ENCODE peak calls at places on chromosomes 6 and 20, in four cellular contexts. U is right lobe of liver; T is body of pancreas; L is activated CD8-positive, alpha-beta memory T cell treated with anti-CD3 and anti-CD28 coated beads, Interleukin-2, amount 10 ng/mL, durations not matched to agents 7 days and 5 days. I is an unnamed sample.
A peak's percentile ranks its signal among the peaks of the same experiment; 100 is the strongest.

GRCh38 chr6:101845172-101845571 is 451.7 kb downstream of the GRIK2 start:
- ATAC-seq in T (no peak), U (no peak), L (no peak), I (no peak)

GRCh38 chr6:154356690-154357089 is at the start of gene IPCEF1:
- ATAC-seq in U (peak; percentile 62), L (no peak), T (peak; percentile 24), I (no peak)

GRCh38 chr6:169454204-169454871 is 200.7 kb upstream of the THBS2 start:
- ATAC-seq in L (no peak), U (no peak), T (no peak), I (no peak)

GRCh38 chr6:1215884-1216487 is 95.9 kb upstream of the FOXQ1 start:
- ATAC-seq in U (no peak), T (no peak), L (no peak), I (peak; percentile 34)

GRCh38 chr6:107550906-107551305 is 61.0 kb downstream of the SOBP start:
- ATAC-seq in T (no peak), L (no peak), U (no peak), I (peak; percentile 12)

GRCh38 chr6:109515781-109516409 is 32.9 kb upstream of the ZBTB24 start:
- ATAC-seq in T (no peak), U (no peak), L (peak; percentile 76), I (no peak)

GRCh38 chr20:51695574-51696303 is 72.5 kb downstream of the ATP9A start:
- ATAC-seq in U (peak; percentile 68), T (peak; percentile 15), L (no peak), I (no peak)

GRCh38 chr20:5120189-5120484 is 379 bp upstream of the PCNA start:
- ATAC-seq in L (no peak), T (no peak), U (no peak), I (no peak)

GRCh38 chr6:2237001-2237400 is 8.4 kb downstream of the GMDS start:
- ATAC-seq in U (no peak), T (peak; percentile 55), L (no peak), I (no peak)

GRCh38 chr20:37903317-37904007 is 535 bp downstream of the VSTM2L start:
- ATAC-seq in L (peak; percentile 12), T (no peak), U (no peak), I (peak; percentile 40)

GRCh38 chr6:90053614-90054013 is 159.3 kb downstream of the GJA10 start:
- ATAC-seq in T (no peak), L (no peak), U (no peak), I (no peak)

GRCh38 chr6:121711472-121711871 is 276.0 kb downstream of the GJA1 start:
- ATAC-seq in U (peak; percentile 44), L (no peak), T (no peak), I (no peak)

GRCh38 chr20:54475334-54476287 is at the start of gene DOK5:
- ATAC-seq in T (peak; percentile 42), U (peak; percentile 38), L (no peak), I (no peak)

I was measured in stimulated activated memory B cell treated with anti-CD40 and anti-IgM and Interleukin-4, amounts not matched to agents 10 μg/mL and 1 μg/mL and 100 μg/mL, for 72 hours.